ENCODE peak calls at places on chromosomes 16 and 17, in ten cellular contexts. T is mucosa of descending colon; N is heart left ventricle; J is neural progenitor cell; H is kidney; S is psoas muscle; W is colonic mucosa; L is CD8-positive, alpha-beta T cell; F is stomach; D is A549. P is an unnamed sample. For H3K4me1, the result is how much of the 10 kb centered on the place peaks cover.

GRCh38 chr17:30321314-30321713 is 12.5 kb downstream of the TMIGD1 start:
- DNase-seq in T (no peak), S (no peak), H (no peak), J (no peak), L (no peak), F (no peak), W (no peak), D (peak), N (no peak), P (no peak)

GRCh38 chr16:53131363-53132071 is 76.7 kb downstream of the CHD9 start:
- DNase-seq in H (peak), D (peak), L (peak), S (peak), T (peak), W (peak), J (no peak), F (peak), N (peak), P (peak)

GRCh38 chr16:88478115-88478514 is 25.0 kb downstream of the ZFPM1 start:
- DNase-seq in L (peak), J (no peak), H (no peak), S (no peak), D (no peak), N (no peak), W (no peak), T (no peak), F (no peak), P (no peak)

GRCh38 chr16:20023190-20023589 is 50.5 kb downstream of the GPR139 start:
- DNase-seq in F (no peak), W (no peak), L (no peak), D (peak), N (no peak), S (no peak), H (no peak), J (peak), T (no peak), P (no peak)

GRCh38 chr17:61766520-61766919 is 96.8 kb downstream of the BRIP1 start:
- DNase-seq in F (no peak), S (no peak), W (no peak), N (no peak), L (no peak), T (no peak), D (no peak), J (no peak), H (no peak), P (no peak)

GRCh38 chr16:35559911-35560636 is 2100.7 kb downstream of the TP53TG3F start:
- DNase-seq in F (no peak), S (no peak), T (no peak), W (no peak), J (no peak), D (no peak), L (no peak), H (no peak), N (no peak), P (no peak)

GRCh38 chr17:28938552-28938951 is 12.8 kb downstream of the PHF12 start:
- DNase-seq in S (peak), W (no peak), N (no peak), L (no peak), T (no peak), D (no peak), F (no peak), H (no peak), J (no peak), P (no peak)

GRCh38 chr17:60160829-60161501 is 11.2 kb downstream of the CA4 start:
- DNase-seq in H (no peak), W (no peak), F (no peak), S (no peak), N (no peak), D (no peak), T (no peak), L (no peak), J (no peak), P (no peak)

GRCh38 chr16:3115561-3115960 is 3.2 kb downstream of the ZNF205 start:
- DNase-seq in S (no peak), F (no peak), D (no peak), T (no peak), L (no peak), J (no peak), W (no peak), N (no peak), H (peak), P (no peak)

GRCh38 chr16:67779256-67780014 is 26.9 kb downstream of the RANBP10 start:
- DNase-seq in N (no peak), F (no peak), T (no peak), W (no peak), L (no peak), S (no peak), H (no peak), D (no peak), J (no peak), P (no peak)

GRCh38 chr17:70205386-70205785 is 36.1 kb downstream of the KCNJ2 start:
- DNase-seq in J (no peak), H (no peak), W (no peak), L (no peak), F (no peak), S (no peak), N (no peak), D (no peak), T (no peak), P (no peak)

GRCh38 chr17:16417896-16418683 is 2.7 kb downstream of the TRPV2 start:
- DNase-seq in F (no peak), W (no peak), N (no peak), H (no peak), T (no peak), L (no peak), S (no peak), D (no peak), J (no peak), P (no peak)

GRCh38 chr17:29615048-29615385 is 7.7 kb downstream of the CORO6 start:
- DNase-seq in L (peak), T (peak), W (peak), S (peak), N (no peak), J (peak), F (no peak), D (no peak), H (no peak), P (no peak)

GRCh38 chr17:27493088-27493487 is 36.8 kb downstream of the KSR1 start:
- DNase-seq in F (no peak), T (no peak), L (no peak), J (no peak), S (no peak), D (no peak), W (no peak), N (no peak), H (no peak), P (no peak)

GRCh38 chr16:84786605-84787302 is 33.0 kb upstream of the CRISPLD2 start:
- DNase-seq in S (no peak), D (no peak), N (no peak), H (no peak), F (peak), T (no peak), W (peak), L (no peak), J (no peak), P (no peak)

GRCh38 chr17:69434164-69434579 is 19.7 kb downstream of the MAP2K6 start:
- DNase-seq in W (no peak), F (no peak), L (no peak), N (no peak), D (no peak), J (no peak), H (no peak), S (peak), T (no peak), P (no peak)

GRCh38 chr17:29149431-29150064 is 30.6 kb downstream of the MYO18A start:
- DNase-seq in J (no peak), L (no peak), N (no peak), F (no peak), S (peak), H (peak), W (peak), T (peak), D (no peak), P (no peak)

GRCh38 chr17:60247836-60248461 is 98.2 kb downstream of the CA4 start:
- DNase-seq in T (no peak), W (no peak), F (no peak), L (no peak), S (no peak), J (no peak), D (no peak), H (no peak), N (no peak), P (no peak)

GRCh38 chr17:17921192-17922082 is 50.8 kb downstream of the TOM1L2 start:
- DNase-seq in S (no peak), J (peak), D (peak), T (no peak), H (no peak), N (no peak), L (no peak), W (no peak), F (no peak), P (no peak)

GRCh38 chr16:25501530-25502255 is 190.1 kb upstream of the HS3ST4 start:
- DNase-seq in S (no peak), N (no peak), W (no peak), T (no peak), F (no peak), H (no peak), J (peak), D (no peak), L (no peak), P (no peak)

GRCh38 chr17:8572767-8573166 is 57.8 kb downstream of the MYH10 start:
- DNase-seq in L (no peak), S (no peak), N (no peak), H (no peak), F (no peak), T (no peak), W (no peak), J (no peak), D (no peak), P (no peak)

GRCh38 chr17:65797809-65798208 is 236.4 kb upstream of the AXIN2 start:
- DNase-seq in H (no peak), S (no peak), J (peak), D (peak), N (no peak), T (no peak), L (peak), W (no peak), F (no peak), P (no peak)

GRCh38 chr17:14910916-14911315 is 354.2 kb downstream of the PMP22 start:
- DNase-seq in S (no peak), J (no peak), N (no peak), T (no peak), W (no peak), H (no peak), D (no peak), L (no peak), F (no peak), P (no peak)

GRCh38 chr16:85172465-85173071 is 60.3 kb upstream of the CIBAR2 start:
- DNase-seq in F (no peak), S (no peak), J (peak), H (peak), W (peak), N (no peak), D (peak), T (peak), L (peak), P (no peak)

GRCh38 chr16:51900221-51900780 is 646.6 kb downstream of the TOX3 start:
- DNase-seq in H (no peak), L (no peak), W (no peak), T (no peak), J (no peak), N (no peak), D (no peak), S (no peak), F (no peak), P (no peak)

GRCh38 chr16:50263940-50264929 is 2.1 kb upstream of the ADCY7 start:
- DNase-seq in J (no peak), W (no peak), F (no peak), T (no peak), S (no peak), D (peak), L (no peak), N (peak), H (peak), P (no peak)

GRCh38 chr17:45640141-45640850 is 143.8 kb upstream of the CRHR1 start:
- DNase-seq in J (peak), H (no peak), L (peak), F (peak), S (peak), D (peak), W (peak), T (no peak), N (peak), P (peak)

GRCh38 chr16:53855056-53855455 is 151.1 kb downstream of the FTO start:
- DNase-seq in D (no peak), J (no peak), W (no peak), S (no peak), F (no peak), H (no peak), L (no peak), T (no peak), N (no peak), P (no peak)

GRCh38 chr16:10318798-10319500 is 66.9 kb upstream of the ATF7IP2 start:
- DNase-seq in L (no peak), D (no peak), H (no peak), S (no peak), N (no peak), J (no peak), F (no peak), T (no peak), W (no peak), P (no peak)

GRCh38 chr16:50864386-50864785 is 122.5 kb downstream of the CYLD start:
- DNase-seq in F (no peak), L (no peak), W (no peak), S (no peak), J (no peak), T (no peak), D (no peak), N (no peak), H (no peak), P (peak)

GRCh38 chr16:50802000-50802399 is 60.1 kb downstream of the CYLD start:
- DNase-seq in N (no peak), H (no peak), F (no peak), L (no peak), D (no peak), S (no peak), W (no peak), J (no peak), T (no peak), P (no peak)

GRCh38 chr17:8494021-8494420 is 58.3 kb downstream of the NDEL1 start:
- DNase-seq in W (no peak), F (no peak), T (no peak), H (no peak), N (no peak), D (no peak), J (no peak), S (no peak), L (no peak), P (no peak)

GRCh38 chr17:58572846-58573245 is 58.4 kb upstream of the MTMR4 start:
- DNase-seq in H (no peak), L (no peak), W (no peak), D (no peak), S (no peak), T (no peak), N (no peak), J (peak), F (no peak), P (no peak)

GRCh38 chr17:41446806-41447205 is 6.0 kb upstream of the KRT38 start:
- DNase-seq in L (no peak), T (no peak), N (no peak), H (no peak), W (no peak), S (no peak), J (no peak), D (no peak), F (no peak), P (no peak)

DNA sequence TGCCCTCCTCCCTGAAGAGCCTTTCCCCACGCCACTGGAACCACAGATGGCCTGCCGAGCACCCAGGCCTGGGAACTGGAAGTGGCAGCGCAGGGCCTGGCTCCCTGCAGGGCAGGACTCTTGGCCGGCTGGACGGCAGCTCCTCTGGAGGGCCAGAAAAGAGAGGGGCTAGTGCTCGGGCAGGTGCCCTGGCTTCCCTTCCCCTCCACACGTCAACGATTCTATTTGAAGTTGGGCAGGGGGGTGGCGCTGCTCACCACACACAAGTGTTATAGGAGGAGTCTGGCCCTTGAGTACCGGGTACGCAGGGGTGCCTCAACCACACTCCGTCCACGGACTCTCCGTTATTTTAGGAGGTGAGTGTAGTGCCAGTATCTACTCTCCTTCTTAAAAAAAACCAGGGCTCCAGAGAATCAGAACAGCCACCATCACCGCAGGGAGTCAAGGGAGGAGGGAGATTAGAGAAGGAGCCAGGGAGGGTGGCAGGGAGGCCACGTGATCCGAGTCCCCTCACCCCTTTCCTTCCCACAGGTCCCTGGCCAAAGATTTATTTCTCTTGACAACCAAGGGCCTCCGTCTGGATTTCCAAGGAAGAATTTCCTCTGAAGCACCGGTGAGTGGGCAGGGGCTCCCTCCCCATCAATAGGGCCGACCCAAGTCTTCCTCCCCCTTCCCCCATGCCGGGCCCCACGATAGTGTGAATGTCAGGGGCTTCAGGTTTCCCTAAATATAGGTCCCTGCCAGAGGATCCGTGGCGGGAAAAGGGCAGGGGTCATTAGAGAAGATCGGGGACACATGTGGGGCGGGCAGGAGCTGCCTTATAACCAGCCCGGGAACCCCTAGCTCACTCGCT is 1.4 kb upstream of the ALDOA start:
- DNase-seq in H (peak), D (peak), L (peak), N (peak), F (peak), W (peak), J (peak), T (peak), S (peak), P (peak)
- TF ChIP-seq CTCF in H (peak), D (peak), L (peak), N (peak), F (peak), W (no peak), J (peak), T (no peak), S (peak), P (peak)

DNA sequence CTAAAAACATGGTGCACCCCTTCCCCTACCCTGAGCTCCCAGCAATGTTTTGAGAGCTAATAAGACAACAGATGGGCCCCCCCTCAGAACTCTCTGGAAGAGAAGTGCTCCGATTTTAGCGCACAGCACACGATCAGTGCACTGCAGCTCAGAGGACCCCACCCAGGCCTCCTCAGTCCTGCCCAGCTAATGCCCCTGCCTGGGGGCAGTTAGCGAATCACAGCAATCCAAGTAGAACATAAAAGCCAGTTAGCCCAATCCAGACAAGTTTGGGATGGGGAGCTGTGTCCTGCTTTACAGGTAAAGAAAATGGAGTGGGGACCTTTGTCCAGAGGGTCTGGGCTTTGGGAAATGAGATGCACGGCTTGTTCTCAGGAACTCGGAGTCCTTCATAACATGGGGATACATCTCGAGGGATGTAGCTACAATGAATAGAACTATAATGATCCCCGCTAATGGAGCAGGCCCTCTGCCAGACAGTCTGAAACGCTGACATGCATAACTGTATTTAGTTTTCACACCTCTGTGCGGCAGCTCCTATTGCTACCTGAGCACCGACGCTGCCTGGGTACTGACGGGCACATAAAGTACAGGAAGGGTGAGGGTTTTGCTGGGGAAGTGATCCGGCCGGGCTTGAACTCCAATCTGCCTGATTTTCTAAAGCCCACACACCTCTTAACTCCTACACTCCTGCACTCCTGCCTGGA is 29.7 kb upstream of the CDC42EP4 start:
- DNase-seq in S (no peak), D (no peak), L (no peak), H (no peak), F (no peak), W (no peak), J (no peak), T (no peak), N (no peak), P (no peak)
- H3K4me1 ChIP-seq in S (under half), D (half or more), L (under half), H (under half), F (under half), W (under half), J (under half), T (under half), N (under half), P (under half)

DNA sequence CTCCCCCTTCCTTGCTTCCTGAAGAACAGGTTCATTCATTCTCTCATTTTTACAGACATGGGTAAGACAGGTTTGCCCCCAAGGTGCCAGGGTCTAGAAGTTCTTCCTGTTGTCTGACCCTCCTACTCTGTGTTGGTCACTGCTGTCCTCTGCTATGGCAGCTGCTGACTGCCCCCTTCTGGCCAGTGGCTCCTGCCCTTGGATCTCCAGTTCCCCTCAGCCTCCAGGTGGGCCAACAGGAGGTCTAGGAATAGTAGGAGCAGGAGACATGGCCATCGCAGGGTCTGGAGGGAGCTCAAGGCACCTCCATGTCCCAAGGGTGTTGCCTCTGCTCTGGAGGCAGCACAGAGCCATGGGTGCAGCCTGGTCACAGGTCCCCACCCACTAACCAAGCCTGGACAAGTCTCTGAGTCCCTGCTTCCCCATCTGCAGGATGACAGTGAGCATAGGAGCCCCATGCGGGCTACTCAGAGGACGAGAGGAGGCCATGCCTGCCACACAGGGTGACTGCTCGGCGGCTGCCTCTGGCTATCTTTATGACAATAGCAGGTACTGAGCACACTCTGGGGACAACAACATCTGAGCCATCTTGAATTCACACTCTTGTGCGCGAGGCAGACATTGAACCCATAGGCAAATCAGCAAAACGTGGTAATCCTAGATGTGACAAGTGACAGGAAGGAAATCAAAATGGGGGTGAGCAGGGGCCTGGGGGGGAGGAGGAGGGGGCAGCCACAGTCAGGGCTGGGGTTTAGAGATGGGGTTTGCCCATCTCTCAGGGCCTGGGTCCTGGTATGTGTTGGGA is 27.0 kb upstream of the NXPH3 start:
- DNase-seq in T (no peak), J (peak), W (no peak), F (peak), S (no peak), D (peak), H (no peak), L (no peak), N (no peak), P (no peak)
- TF ChIP-seq CTCF in T (no peak), J (peak), W (peak), F (peak), S (peak), D (peak), H (peak), L (no peak), N (peak), P (peak)

GRCh38 chr16:720990-721764 is at the start of gene ANTKMT:
- DNase-seq in W (peak), N (peak), S (peak), D (peak), T (peak), L (peak), H (peak), J (peak), F (peak), P (peak)

GRCh38 chr16:721765-722481 is 977 bp downstream of the ANTKMT start:
- DNase-seq in F (no peak), H (no peak), N (no peak), L (peak), S (no peak), W (no peak), T (peak), D (no peak), J (no peak), P (no peak)

GRCh38 chr16:724188-725040 is 1.8 kb downstream of the CCDC78 start:
- DNase-seq in N (no peak), L (peak), W (no peak), T (no peak), D (no peak), H (no peak), S (no peak), J (no peak), F (no peak), P (no peak)

GRCh38 chr16:723695-724094 is 2.5 kb downstream of the CCDC78 start:
- DNase-seq in T (no peak), J (no peak), W (no peak), F (no peak), N (no peak), L (no peak), S (no peak), H (no peak), D (no peak), P (no peak)

GRCh38 chr16:722835-723633 is 2.1 kb downstream of the ANTKMT start:
- DNase-seq in N (no peak), L (no peak), T (no peak), D (no peak), J (no peak), W (no peak), S (no peak), F (no peak), H (no peak), P (no peak)
- H3K4me1 ChIP-seq in N (under half), L (under half), T (under half), D (under half), J (under half), W (under half), S (under half), F (under half), H (under half), P (under half)

P was measured in lung.